ENCODE peak calls at places on chromosomes 13 and 19, in four cellular contexts. X is activated T-cell treated with anti-CD3 and anti-CD28 coated beads, Interleukin-2, amount 50 U/mL, for 72 hours; P is SW480; O is H9. U is an unnamed sample.

GRCh38 chr13:52921194-52921593 is 72.8 kb upstream of the PCDH8 start:
- DNase-seq in X (no peak), P (no peak), O (no peak), U (no peak)

GRCh38 chr19:35135389-35135909 is 590 bp upstream of the LGI4 start:
- DNase-seq in X (peak; percentile 80), P (peak; percentile 62), O (peak; percentile 84), U (peak; percentile 88)

GRCh38 chr19:1847684-1848398 is 442 bp downstream of the REXO1 start:
- DNase-seq in X (peak; percentile 39), P (no peak), O (no peak), U (peak; percentile 72)

GRCh38 chr13:110726726-110727125 is 13.2 kb downstream of the ING1 start:
- DNase-seq in X (peak; percentile 70), P (no peak), O (no peak), U (no peak)

GRCh38 chr19:23516266-23516665 is 121.0 kb upstream of the ZNF91 start:
- DNase-seq in X (no peak), P (no peak), O (no peak), U (no peak)

GRCh38 chr19:19447536-19448237 is 42.2 kb downstream of the GATAD2A start:
- DNase-seq in X (no peak), P (no peak), O (peak; percentile 31), U (no peak)

GRCh38 chr19:1591421-1592022 is 1.1 kb downstream of the MBD3 start:
- DNase-seq in X (no peak), P (no peak), O (no peak), U (peak; percentile 65)

GRCh38 chr13:80037505-80037888 is 303.4 kb downstream of the SPRY2 start:
- DNase-seq in X (no peak), P (no peak), O (no peak), U (no peak)

GRCh38 chr13:108929532-108929931 is 300.1 kb downstream of the MYO16 start:
- DNase-seq in X (no peak), P (no peak), O (no peak), U (no peak)

GRCh38 chr19:6737873-6738725 is 719 bp upstream of the GPR108 start:
- DNase-seq in X (peak; percentile 88), P (peak; percentile 85), O (peak; percentile 86), U (peak; percentile 77)

GRCh38 chr13:33283195-33283910 is 2.2 kb downstream of the STARD13 start:
- DNase-seq in X (no peak), P (no peak), O (no peak), U (no peak)

GRCh38 chr13:107806726-107807125 is 408.6 kb downstream of the LIG4 start:
- DNase-seq in X (no peak), P (no peak), O (no peak), U (no peak)

GRCh38 chr13:33207616-33207964 is 78.0 kb downstream of the STARD13 start:
- DNase-seq in X (no peak), P (no peak), O (no peak), U (no peak)

GRCh38 chr19:13012690-13013608 is 17.7 kb downstream of the NFIX start:
- DNase-seq in X (peak; percentile 55), P (peak; percentile 72), O (peak; percentile 58), U (peak; percentile 48)

GRCh38 chr19:8148088-8148409 is 1.3 kb downstream of the FBN3 start:
- DNase-seq in X (no peak), P (no peak), O (no peak), U (no peak)

GRCh38 chr19:49359851-49360845 is 2.1 kb downstream of the TEAD2 start:
- DNase-seq in X (no peak), P (no peak), O (no peak), U (no peak)

GRCh38 chr19:40803857-40804782 is 5.1 kb downstream of the EGLN2 start:
- DNase-seq in X (peak; percentile 56), P (no peak), O (peak; percentile 71), U (no peak)

GRCh38 chr19:1106841-1107654 is 3.3 kb downstream of the GPX4 start:
- DNase-seq in X (no peak), P (no peak), O (no peak), U (no peak)

GRCh38 chr13:113920606-113921306 is 53.1 kb downstream of the C13orf46 start:
- DNase-seq in X (no peak), P (no peak), O (no peak), U (no peak)

GRCh38 chr19:13795595-13796300 is 505 bp downstream of the ZSWIM4 start:
- DNase-seq in X (no peak), P (no peak), O (peak; percentile 67), U (no peak)

GRCh38 chr19:20422616-20423205 is 142.9 kb downstream of the ZNF737 start:
- DNase-seq in X (no peak), P (no peak), O (no peak), U (peak; percentile 66)

GRCh38 chr13:23433171-23434153 is at the start of gene SACS:
- DNase-seq in X (no peak), P (no peak), O (peak; percentile 86), U (peak; percentile 95)

GRCh38 chr19:30669329-30670010 is 297.3 kb downstream of the ZNF536 start:
- DNase-seq in X (peak; percentile 54), P (peak; percentile 31), O (peak; percentile 81), U (peak; percentile 80)

GRCh38 chr13:26020536-26021290 is 31.1 kb downstream of the SHISA2 start:
- DNase-seq in X (no peak), P (no peak), O (no peak), U (no peak)

GRCh38 chr19:45195764-45196163 is 17.2 kb downstream of the BLOC1S3 start:
- DNase-seq in X (no peak), P (no peak), O (no peak), U (no peak)

GRCh38 chr13:76875256-76875655 is 10.9 kb downstream of the KCTD12 start:
- DNase-seq in X (no peak), P (no peak), O (no peak), U (no peak)

GRCh38 chr13:31896427-31896826 is 135.1 kb upstream of the FRY start:
- DNase-seq in X (no peak), P (no peak), O (no peak), U (peak; percentile 8)

GRCh38 chr13:101289764-101290163 is 126.5 kb downstream of the NALCN start:
- DNase-seq in X (no peak), P (peak; percentile 11), O (peak; percentile 75), U (peak; percentile 87)